ENCODE peak calls at places on chromosome 1, in nine cellular contexts. Q is fibroblast of mammary gland, P is ascending aorta, V is HFF-Myc, K is prostate gland, G is progenitor cell of endocrine pancreas, I is cardiac muscle cell, U is AG04450, S is endothelial cell. X is an unnamed sample.

GRCh38 chr1:160651428-160652064 is 4.7 kb upstream of the SLAMF1 start:
- DNase-seq in V (no peak), K (no peak), I (no peak), P (no peak), S (no peak), G (no peak), U (no peak), Q (no peak), X (no peak)

GRCh38 chr1:85058311-85058710 is 10.0 kb upstream of the MCOLN3 start:
- DNase-seq in V (no peak), U (no peak), P (no peak), Q (no peak), G (no peak), S (no peak), K (no peak), I (no peak), X (no peak)

GRCh38 chr1:2330511-2331199 is 60.7 kb downstream of the MORN1 start:
- DNase-seq in K (no peak), Q (peak), P (peak), V (peak), S (no peak), U (peak), I (peak), G (no peak), X (peak)

GRCh38 chr1:1171551-1172340 is 1.9 kb upstream of the TTLL10 start:
- DNase-seq in K (no peak), Q (no peak), G (no peak), P (peak), V (no peak), I (no peak), S (peak), U (no peak), X (no peak)

GRCh38 chr1:180256353-180257027 is 26.4 kb downstream of the LHX4 start:
- DNase-seq in I (no peak), K (no peak), U (no peak), P (no peak), S (no peak), Q (no peak), V (no peak), G (no peak), X (peak)

GRCh38 chr1:41882496-41882895 is 36.2 kb downstream of the HIVEP3 start:
- DNase-seq in Q (no peak), P (no peak), G (no peak), I (no peak), S (no peak), U (no peak), K (no peak), V (no peak), X (no peak)

GRCh38 chr1:117930484-117930883 is 945 bp downstream of the WDR3 start:
- DNase-seq in K (no peak), S (no peak), Q (no peak), G (no peak), U (no peak), I (no peak), P (no peak), V (no peak), X (no peak)

GRCh38 chr1:166089804-166090203 is 77.0 kb downstream of the FAM78B start:
- DNase-seq in P (no peak), I (no peak), V (no peak), G (no peak), U (no peak), K (no peak), Q (no peak), S (no peak), X (no peak)

GRCh38 chr1:214581785-214582184 is 21.2 kb upstream of the CENPF start:
- DNase-seq in U (peak), I (peak), V (peak), K (no peak), P (no peak), G (no peak), Q (peak), S (no peak), X (no peak)

GRCh38 chr1:161177936-161178244 is 583 bp upstream of the B4GALT3 start:
- DNase-seq in G (no peak), U (no peak), V (no peak), P (no peak), Q (no peak), I (no peak), K (no peak), S (no peak), X (no peak)

GRCh38 chr1:179476484-179476883 is 99.3 kb downstream of the NPHS2 start:
- DNase-seq in G (no peak), U (no peak), P (no peak), Q (no peak), I (no peak), K (no peak), S (no peak), V (no peak), X (no peak)

GRCh38 chr1:25754421-25755195 is 45.4 kb upstream of the SELENON start:
- DNase-seq in Q (no peak), U (no peak), K (peak), P (no peak), S (no peak), I (no peak), V (no peak), G (no peak), X (no peak)

GRCh38 chr1:1033731-1034437 is 14.0 kb downstream of the AGRN start:
- DNase-seq in S (no peak), V (no peak), I (no peak), P (no peak), G (no peak), Q (no peak), K (no peak), U (no peak), X (no peak)

GRCh38 chr1:10633416-10633815 is 158.7 kb downstream of the PEX14 start:
- DNase-seq in K (no peak), G (no peak), U (no peak), V (no peak), I (no peak), Q (no peak), P (no peak), S (no peak), X (no peak)

GRCh38 chr1:106676021-106676420 is 380.5 kb upstream of the PRMT6 start:
- DNase-seq in S (no peak), G (no peak), Q (peak), P (no peak), K (no peak), V (no peak), I (peak), U (no peak), X (no peak)

GRCh38 chr1:186152227-186152944 is 222.7 kb downstream of the TPR start:
- DNase-seq in K (peak), P (no peak), I (peak), Q (peak), S (no peak), V (peak), U (peak), G (no peak), X (no peak)

GRCh38 chr1:74506311-74506710 is 6.1 kb downstream of the LRRC53 start:
- DNase-seq in U (no peak), V (no peak), K (no peak), I (no peak), S (no peak), Q (no peak), G (no peak), P (no peak), X (no peak)

GRCh38 chr1:31822766-31823165 is 6.9 kb upstream of the SPOCD1 start:
- DNase-seq in G (no peak), S (no peak), V (no peak), U (no peak), Q (peak), P (no peak), I (peak), K (no peak), X (no peak)

GRCh38 chr1:61186753-61187152 is 104.4 kb downstream of the NFIA start:
- DNase-seq in U (no peak), G (no peak), I (no peak), V (no peak), Q (peak), S (no peak), K (no peak), P (no peak), X (no peak)

GRCh38 chr1:198496216-198497143 is 44.0 kb downstream of the ATP6V1G3 start:
- DNase-seq in V (no peak), Q (peak), G (no peak), S (no peak), P (no peak), U (no peak), I (peak), K (no peak), X (no peak)

GRCh38 chr1:236753554-236753953 is 41.5 kb upstream of the MTR start:
- DNase-seq in K (no peak), G (no peak), Q (peak), I (peak), S (peak), U (no peak), V (no peak), P (no peak), X (no peak)

GRCh38 chr1:38141483-38141882 is 94.9 kb upstream of the POU3F1 start:
- DNase-seq in S (no peak), K (no peak), U (no peak), Q (no peak), V (no peak), I (no peak), P (no peak), G (no peak), X (no peak)

GRCh38 chr1:153921080-153921802 is 1.5 kb downstream of the GATAD2B start:
- DNase-seq in I (no peak), V (no peak), Q (no peak), K (no peak), P (no peak), S (no peak), U (no peak), G (no peak), X (no peak)

GRCh38 chr1:172917972-172918371 is 132.8 kb downstream of the TNFSF18 start:
- DNase-seq in K (no peak), P (peak), S (no peak), Q (peak), V (peak), I (peak), U (peak), G (no peak), X (no peak)

GRCh38 chr1:12581179-12581578 is 36.8 kb downstream of the DHRS3 start:
- DNase-seq in Q (no peak), U (no peak), P (no peak), G (no peak), K (no peak), V (no peak), I (no peak), S (no peak), X (no peak)

GRCh38 chr1:86773331-86774288 is 69.2 kb downstream of the SH3GLB1 start:
- DNase-seq in P (no peak), G (no peak), U (no peak), S (no peak), K (no peak), I (peak), Q (peak), V (no peak), X (no peak)

GRCh38 chr1:243325305-243325890 is 69.6 kb downstream of the SDCCAG8 start:
- DNase-seq in I (peak), G (no peak), P (no peak), Q (peak), U (peak), S (peak), V (peak), K (peak), X (no peak)

GRCh38 chr1:240906477-240906876 is 294.5 kb upstream of the GREM2 start:
- DNase-seq in P (no peak), S (no peak), I (no peak), G (no peak), K (no peak), V (no peak), Q (no peak), U (no peak), X (no peak)

GRCh38 chr1:154773551-154773950 is 96.5 kb downstream of the KCNN3 start:
- DNase-seq in Q (no peak), S (no peak), P (no peak), V (no peak), U (no peak), G (no peak), I (no peak), K (no peak), X (no peak)

GRCh38 chr1:34688358-34688757 is 66.5 kb upstream of the GJB5 start:
- DNase-seq in P (no peak), I (no peak), Q (no peak), U (no peak), G (no peak), K (no peak), V (no peak), S (no peak), X (no peak)

GRCh38 chr1:207644852-207645631 is at the start of gene CR1L:
- DNase-seq in V (no peak), P (peak), K (peak), U (no peak), I (peak), Q (peak), G (no peak), S (peak), X (peak)

GRCh38 chr1:228900993-228901392 is 165.7 kb downstream of the RHOU start:
- DNase-seq in G (no peak), P (no peak), V (no peak), Q (no peak), K (no peak), U (no peak), I (no peak), S (no peak), X (no peak)

GRCh38 chr1:45890078-45890477 is 86.7 kb downstream of the MAST2 start:
- DNase-seq in S (no peak), U (no peak), G (no peak), P (no peak), I (no peak), V (no peak), Q (no peak), K (no peak), X (no peak)

GRCh38 chr1:45894331-45894730 is 90.9 kb downstream of the MAST2 start:
- DNase-seq in P (no peak), Q (no peak), S (no peak), V (no peak), G (no peak), I (no peak), K (no peak), U (no peak), X (no peak)

GRCh38 chr1:45892068-45892785 is 88.8 kb downstream of the MAST2 start:
- DNase-seq in V (peak), Q (peak), G (no peak), P (no peak), S (no peak), U (peak), I (peak), K (peak), X (no peak)

GRCh38 chr1:45887156-45887842 is 83.9 kb downstream of the MAST2 start:
- DNase-seq in Q (no peak), I (no peak), V (no peak), P (no peak), K (no peak), S (no peak), G (no peak), U (no peak), X (no peak)

GRCh38 chr1:45891087-45891486 is 87.7 kb downstream of the MAST2 start:
- DNase-seq in G (no peak), Q (no peak), V (no peak), K (no peak), S (no peak), P (no peak), U (no peak), I (no peak), X (no peak)
- TF ChIP-seq CTCF in G (no peak), Q (no peak), V (no peak), K (no peak), S (no peak), P (no peak), U (no peak), I (no peak), X (no peak)

DNA sequence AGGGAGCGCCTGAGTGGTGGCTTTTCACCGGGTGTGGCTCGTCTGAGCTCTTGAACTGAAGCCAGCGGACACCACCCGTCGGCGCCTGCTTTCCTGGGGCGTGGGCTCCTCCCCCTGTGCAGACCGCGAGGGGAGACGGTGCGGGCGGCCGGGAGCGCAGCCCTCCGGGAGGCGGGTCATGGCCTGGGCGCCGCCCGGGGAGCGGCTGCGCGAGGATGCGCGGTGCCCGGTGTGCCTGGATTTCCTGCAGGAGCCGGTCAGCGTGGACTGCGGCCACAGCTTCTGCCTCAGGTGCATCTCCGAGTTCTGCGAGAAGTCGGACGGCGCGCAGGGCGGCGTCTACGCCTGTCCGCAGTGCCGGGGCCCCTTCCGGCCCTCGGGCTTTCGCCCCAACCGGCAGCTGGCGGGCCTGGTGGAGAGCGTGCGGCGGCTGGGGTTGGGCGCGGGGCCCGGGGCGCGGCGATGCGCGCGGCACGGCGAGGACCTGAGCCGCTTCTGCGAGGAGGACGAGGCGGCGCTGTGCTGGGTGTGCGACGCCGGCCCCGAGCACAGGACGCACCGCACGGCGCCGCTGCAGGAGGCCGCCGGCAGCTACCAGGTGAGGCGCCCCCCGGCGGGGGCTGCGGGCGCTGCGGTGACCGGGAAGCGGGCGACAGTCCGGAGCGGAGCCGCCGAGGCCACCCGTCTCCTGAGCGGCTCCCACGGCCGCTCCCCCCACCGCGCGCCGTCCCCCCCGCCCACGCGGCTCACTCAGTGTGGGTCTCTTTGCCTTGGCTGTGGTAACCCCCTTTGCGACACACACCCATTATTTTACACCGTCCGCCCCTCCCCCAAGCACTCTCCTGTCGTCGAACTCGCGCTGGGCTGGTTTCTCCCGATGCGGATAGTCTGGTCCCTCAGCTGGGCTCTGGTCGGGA is at the start of gene TRIM58:
- DNase-seq in U (no peak), V (no peak), Q (no peak), S (peak), K (no peak), G (peak), I (no peak), P (peak), X (no peak)
- TF ChIP-seq CTCF in U (no peak), V (no peak), Q (no peak), S (peak), K (no peak), G (peak), I (no peak), P (no peak), X (no peak)

GRCh38 chr1:22731924-22732522 is 21.4 kb downstream of the EPHB2 start:
- DNase-seq in K (no peak), V (no peak), Q (peak), P (no peak), I (peak), U (no peak), S (peak), G (no peak), X (no peak)
- TF ChIP-seq CTCF in K (no peak), V (peak), Q (peak), P (peak), I (peak), U (peak), S (no peak), G (peak), X (no peak)

GRCh38 chr1:18673976-18674375 is 43.3 kb downstream of the PAX7 start:
- DNase-seq in K (no peak), G (no peak), U (no peak), V (no peak), P (no peak), Q (no peak), S (no peak), I (no peak), X (no peak)
- TF ChIP-seq CTCF in K (no peak), G (no peak), U (no peak), V (no peak), P (no peak), Q (no peak), S (no peak), I (no peak), X (no peak)

GRCh38 chr1:6418668-6419396 is 887 bp downstream of the HES2 start:
- DNase-seq in S (no peak), U (no peak), I (no peak), K (no peak), Q (no peak), P (no peak), V (no peak), G (no peak), X (no peak)

GRCh38 chr1:6420594-6421042 is 899 bp upstream of the HES2 start:
- DNase-seq in I (no peak), V (no peak), S (no peak), P (no peak), Q (no peak), K (no peak), G (no peak), U (no peak), X (no peak)

GRCh38 chr1:6419397-6419802 is 319 bp downstream of the HES2 start:
- DNase-seq in K (no peak), U (no peak), P (no peak), I (no peak), S (no peak), V (no peak), Q (no peak), G (no peak), X (no peak)

GRCh38 chr1:6421266-6421665 is 1.5 kb upstream of the HES2 start:
- DNase-seq in U (no peak), I (no peak), S (no peak), V (no peak), P (no peak), G (no peak), K (no peak), Q (no peak), X (no peak)

DNA sequence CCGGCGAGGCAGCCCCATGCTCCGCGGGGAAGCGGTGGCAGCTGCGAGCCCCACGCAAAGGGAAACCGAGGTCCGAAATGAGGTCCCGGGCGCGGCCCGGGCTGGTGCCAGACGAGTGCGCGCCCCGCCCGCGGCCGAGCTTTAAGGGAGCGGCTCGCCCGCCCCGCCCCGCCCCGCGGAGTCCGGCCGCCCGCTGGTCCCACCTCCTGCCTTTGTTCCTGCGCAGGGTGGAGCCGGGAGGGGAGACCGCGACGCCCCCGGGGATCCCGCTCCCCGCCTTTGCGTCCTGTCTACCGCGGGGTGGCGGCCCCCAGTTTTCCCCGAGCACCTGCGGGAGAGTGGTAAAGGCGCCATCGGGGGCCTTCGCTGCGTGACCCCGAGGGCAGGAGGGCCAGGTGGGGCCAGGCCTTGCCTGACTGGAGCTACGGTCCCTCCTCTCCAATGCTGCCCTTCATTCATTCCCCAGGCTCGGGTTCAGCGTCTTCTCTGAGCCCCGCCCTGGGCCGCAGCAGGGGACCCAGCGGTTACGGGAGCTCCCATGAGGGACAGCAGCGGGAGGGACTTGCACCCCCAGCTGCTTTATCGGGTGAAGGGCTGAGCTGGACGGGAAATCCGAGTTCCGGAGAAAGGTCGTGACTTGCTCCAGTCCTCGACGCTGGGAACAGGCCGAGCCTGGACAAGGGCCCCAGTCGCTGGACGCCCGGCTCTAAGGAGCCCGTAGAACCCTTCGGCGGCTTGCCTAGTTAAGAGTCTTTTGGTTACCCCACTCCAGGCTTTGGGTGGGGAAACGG is at the start of gene HES2:
- DNase-seq in V (no peak), I (no peak), Q (no peak), K (no peak), G (no peak), P (no peak), S (no peak), U (no peak), X (no peak)
- TF ChIP-seq CTCF in V (no peak), I (no peak), Q (no peak), K (no peak), G (no peak), P (no peak), S (no peak), U (no peak), X (no peak)

X was measured in tibial artery.